ENCODE peak calls at places on chromosome X, in eight cellular contexts. One of them, this sample, is unnamed.

GRCh38 chrX:115011428-115011827 is 6.0 kb downstream of the IL13RA2 start:
- DNase-seq in stomach: no peak
- DNase-seq in GM12865: no peak
- DNase-seq in COR-L47: no peak
- DNase-seq in stimulated activated naive CD8-positive, alpha-beta T cell treated with anti-CD3 and anti-CD28 coated beads, Interleukin-15, Interleukin-2, amounts not matched to agents 100 U/mL and 50 U/mL, for 24 hours: no peak
- DNase-seq in NCI-H774: no peak
- DNase-seq in HEK293T: no peak
- DNase-seq in coronary artery: no peak
- DNase-seq in this sample: no peak

GRCh38 chrX:1519022-1519497 is 17.9 kb downstream of the P2RY8 start:
- DNase-seq in HEK293T: no peak
- DNase-seq in GM12865: no peak
- DNase-seq in COR-L47: no peak
- DNase-seq in stimulated activated naive CD8-positive, alpha-beta T cell treated with anti-CD3 and anti-CD28 coated beads, Interleukin-15, Interleukin-2, amounts not matched to agents 100 U/mL and 50 U/mL, for 24 hours: no peak
- DNase-seq in stomach: no peak
- DNase-seq in coronary artery: no peak
- DNase-seq in NCI-H774: no peak
- DNase-seq in this sample: no peak

GRCh38 chrX:66632473-66632872 is 6.4 kb downstream of the EDA2R start:
- DNase-seq in stomach: no peak
- DNase-seq in GM12865: no peak
- DNase-seq in NCI-H774: no peak
- DNase-seq in HEK293T: no peak
- DNase-seq in COR-L47: no peak
- DNase-seq in coronary artery: no peak
- DNase-seq in stimulated activated naive CD8-positive, alpha-beta T cell treated with anti-CD3 and anti-CD28 coated beads, Interleukin-15, Interleukin-2, amounts not matched to agents 100 U/mL and 50 U/mL, for 24 hours: no peak
- DNase-seq in this sample: no peak

GRCh38 chrX:53188763-53189162 is 36.2 kb downstream of the KDM5C start:
- DNase-seq in stimulated activated naive CD8-positive, alpha-beta T cell treated with anti-CD3 and anti-CD28 coated beads, Interleukin-15, Interleukin-2, amounts not matched to agents 100 U/mL and 50 U/mL, for 24 hours: peak
- DNase-seq in COR-L47: no peak
- DNase-seq in stomach: no peak
- DNase-seq in NCI-H774: no peak
- DNase-seq in GM12865: peak
- DNase-seq in coronary artery: no peak
- DNase-seq in HEK293T: no peak
- DNase-seq in this sample: no peak

GRCh38 chrX:65985211-65985610 is 54.7 kb downstream of the VSIG4 start:
- DNase-seq in NCI-H774: no peak
- DNase-seq in GM12865: no peak
- DNase-seq in COR-L47: no peak
- DNase-seq in coronary artery: no peak
- DNase-seq in stimulated activated naive CD8-positive, alpha-beta T cell treated with anti-CD3 and anti-CD28 coated beads, Interleukin-15, Interleukin-2, amounts not matched to agents 100 U/mL and 50 U/mL, for 24 hours: no peak
- DNase-seq in HEK293T: no peak
- DNase-seq in stomach: no peak
- DNase-seq in this sample: no peak

GRCh38 chrX:120402363-120402762 is 40.5 kb downstream of the ATP1B4 start:
- DNase-seq in NCI-H774: no peak
- DNase-seq in stimulated activated naive CD8-positive, alpha-beta T cell treated with anti-CD3 and anti-CD28 coated beads, Interleukin-15, Interleukin-2, amounts not matched to agents 100 U/mL and 50 U/mL, for 24 hours: no peak
- DNase-seq in HEK293T: no peak
- DNase-seq in GM12865: no peak
- DNase-seq in stomach: no peak
- DNase-seq in coronary artery: no peak
- DNase-seq in COR-L47: no peak
- DNase-seq in this sample: no peak

GRCh38 chrX:115174548-115174947 is 14.7 kb upstream of the RBMXL3 start:
- DNase-seq in coronary artery: no peak
- DNase-seq in COR-L47: no peak
- DNase-seq in HEK293T: no peak
- DNase-seq in NCI-H774: no peak
- DNase-seq in stimulated activated naive CD8-positive, alpha-beta T cell treated with anti-CD3 and anti-CD28 coated beads, Interleukin-15, Interleukin-2, amounts not matched to agents 100 U/mL and 50 U/mL, for 24 hours: no peak
- DNase-seq in GM12865: no peak
- DNase-seq in stomach: no peak
- DNase-seq in this sample: no peak

GRCh38 chrX:103536071-103536470 is 16.8 kb upstream of the RAB40A start:
- DNase-seq in NCI-H774: no peak
- DNase-seq in GM12865: no peak
- DNase-seq in COR-L47: no peak
- DNase-seq in stomach: no peak
- DNase-seq in coronary artery: no peak
- DNase-seq in HEK293T: no peak
- DNase-seq in stimulated activated naive CD8-positive, alpha-beta T cell treated with anti-CD3 and anti-CD28 coated beads, Interleukin-15, Interleukin-2, amounts not matched to agents 100 U/mL and 50 U/mL, for 24 hours: no peak
- DNase-seq in this sample: no peak

GRCh38 chrX:154417157-154417556 is 5.8 kb downstream of the TAFAZZIN start:
- DNase-seq in COR-L47: peak
- DNase-seq in HEK293T: no peak
- DNase-seq in coronary artery: no peak
- DNase-seq in stomach: no peak
- DNase-seq in GM12865: no peak
- DNase-seq in NCI-H774: no peak
- DNase-seq in stimulated activated naive CD8-positive, alpha-beta T cell treated with anti-CD3 and anti-CD28 coated beads, Interleukin-15, Interleukin-2, amounts not matched to agents 100 U/mL and 50 U/mL, for 24 hours: no peak
- DNase-seq in this sample: no peak

GRCh38 chrX:100710816-100711215 is 21.1 kb downstream of the SYTL4 start:
- DNase-seq in HEK293T: no peak
- DNase-seq in NCI-H774: no peak
- DNase-seq in GM12865: no peak
- DNase-seq in COR-L47: no peak
- DNase-seq in stimulated activated naive CD8-positive, alpha-beta T cell treated with anti-CD3 and anti-CD28 coated beads, Interleukin-15, Interleukin-2, amounts not matched to agents 100 U/mL and 50 U/mL, for 24 hours: no peak
- DNase-seq in stomach: no peak
- DNase-seq in coronary artery: no peak
- DNase-seq in this sample: no peak

GRCh38 chrX:41027388-41027787 is 57.9 kb upstream of the USP9X start:
- DNase-seq in stimulated activated naive CD8-positive, alpha-beta T cell treated with anti-CD3 and anti-CD28 coated beads, Interleukin-15, Interleukin-2, amounts not matched to agents 100 U/mL and 50 U/mL, for 24 hours: no peak
- DNase-seq in NCI-H774: no peak
- DNase-seq in stomach: no peak
- DNase-seq in HEK293T: no peak
- DNase-seq in COR-L47: no peak
- DNase-seq in GM12865: no peak
- DNase-seq in coronary artery: no peak
- DNase-seq in this sample: no peak

GRCh38 chrX:150683536-150684146 is 9.6 kb upstream of the MTMR1 start:
- DNase-seq in NCI-H774: peak
- DNase-seq in stomach: no peak
- DNase-seq in HEK293T: peak
- DNase-seq in COR-L47: no peak
- DNase-seq in coronary artery: no peak
- DNase-seq in stimulated activated naive CD8-positive, alpha-beta T cell treated with anti-CD3 and anti-CD28 coated beads, Interleukin-15, Interleukin-2, amounts not matched to agents 100 U/mL and 50 U/mL, for 24 hours: no peak
- DNase-seq in GM12865: peak
- DNase-seq in this sample: no peak

GRCh38 chrX:153406011-153406410 is 4.9 kb upstream of the PNMA6E start:
- DNase-seq in HEK293T: no peak
- DNase-seq in NCI-H774: no peak
- DNase-seq in stimulated activated naive CD8-positive, alpha-beta T cell treated with anti-CD3 and anti-CD28 coated beads, Interleukin-15, Interleukin-2, amounts not matched to agents 100 U/mL and 50 U/mL, for 24 hours: no peak
- DNase-seq in coronary artery: no peak
- DNase-seq in GM12865: no peak
- DNase-seq in stomach: no peak
- DNase-seq in COR-L47: no peak
- DNase-seq in this sample: no peak

GRCh38 chrX:13985697-13986435 is 43.8 kb downstream of the GEMIN8 start:
- DNase-seq in coronary artery: no peak
- DNase-seq in COR-L47: no peak
- DNase-seq in stomach: no peak
- DNase-seq in HEK293T: no peak
- DNase-seq in stimulated activated naive CD8-positive, alpha-beta T cell treated with anti-CD3 and anti-CD28 coated beads, Interleukin-15, Interleukin-2, amounts not matched to agents 100 U/mL and 50 U/mL, for 24 hours: no peak
- DNase-seq in GM12865: peak
- DNase-seq in NCI-H774: no peak
- DNase-seq in this sample: no peak

GRCh38 chrX:38939067-38939466 is 137.8 kb downstream of the MID1IP1 start:
- DNase-seq in stomach: no peak
- DNase-seq in NCI-H774: no peak
- DNase-seq in stimulated activated naive CD8-positive, alpha-beta T cell treated with anti-CD3 and anti-CD28 coated beads, Interleukin-15, Interleukin-2, amounts not matched to agents 100 U/mL and 50 U/mL, for 24 hours: no peak
- DNase-seq in coronary artery: no peak
- DNase-seq in HEK293T: no peak
- DNase-seq in COR-L47: no peak
- DNase-seq in GM12865: no peak
- DNase-seq in this sample: no peak

GRCh38 chrX:24387724-24388123 is 27.3 kb downstream of the SUPT20HL1 start:
- DNase-seq in stomach: no peak
- DNase-seq in stimulated activated naive CD8-positive, alpha-beta T cell treated with anti-CD3 and anti-CD28 coated beads, Interleukin-15, Interleukin-2, amounts not matched to agents 100 U/mL and 50 U/mL, for 24 hours: no peak
- DNase-seq in GM12865: no peak
- DNase-seq in HEK293T: no peak
- DNase-seq in COR-L47: no peak
- DNase-seq in NCI-H774: no peak
- DNase-seq in coronary artery: no peak
- DNase-seq in this sample: no peak

GRCh38 chrX:135170877-135171519 is at the start of gene CT55:
- DNase-seq in stimulated activated naive CD8-positive, alpha-beta T cell treated with anti-CD3 and anti-CD28 coated beads, Interleukin-15, Interleukin-2, amounts not matched to agents 100 U/mL and 50 U/mL, for 24 hours: no peak
- DNase-seq in stomach: no peak
- DNase-seq in GM12865: no peak
- DNase-seq in coronary artery: no peak
- DNase-seq in COR-L47: no peak
- DNase-seq in NCI-H774: no peak
- DNase-seq in HEK293T: peak
- DNase-seq in this sample: no peak

GRCh38 chrX:110732274-110732673 is 63.3 kb downstream of the CHRDL1 start:
- DNase-seq in GM12865: no peak
- DNase-seq in stomach: no peak
- DNase-seq in COR-L47: no peak
- DNase-seq in coronary artery: no peak
- DNase-seq in stimulated activated naive CD8-positive, alpha-beta T cell treated with anti-CD3 and anti-CD28 coated beads, Interleukin-15, Interleukin-2, amounts not matched to agents 100 U/mL and 50 U/mL, for 24 hours: no peak
- DNase-seq in HEK293T: no peak
- DNase-seq in NCI-H774: no peak
- DNase-seq in this sample: no peak

GRCh38 chrX:149453911-149454820 is 50.9 kb downstream of the IDS start:
- DNase-seq in coronary artery: no peak
- DNase-seq in NCI-H774: no peak
- DNase-seq in stimulated activated naive CD8-positive, alpha-beta T cell treated with anti-CD3 and anti-CD28 coated beads, Interleukin-15, Interleukin-2, amounts not matched to agents 100 U/mL and 50 U/mL, for 24 hours: no peak
- DNase-seq in COR-L47: no peak
- DNase-seq in GM12865: no peak
- DNase-seq in HEK293T: no peak
- DNase-seq in stomach: no peak
- DNase-seq in this sample: no peak

GRCh38 chrX:149628768-149629167 is 2.8 kb downstream of the TMEM185A start:
- DNase-seq in GM12865: no peak
- DNase-seq in COR-L47: no peak
- DNase-seq in stimulated activated naive CD8-positive, alpha-beta T cell treated with anti-CD3 and anti-CD28 coated beads, Interleukin-15, Interleukin-2, amounts not matched to agents 100 U/mL and 50 U/mL, for 24 hours: no peak
- DNase-seq in stomach: no peak
- DNase-seq in coronary artery: no peak
- DNase-seq in NCI-H774: no peak
- DNase-seq in HEK293T: no peak
- DNase-seq in this sample: no peak

GRCh38 chrX:39821011-39821708 is 276.6 kb downstream of the BCOR start:
- DNase-seq in GM12865: peak
- DNase-seq in COR-L47: no peak
- DNase-seq in HEK293T: peak
- DNase-seq in NCI-H774: no peak
- DNase-seq in stimulated activated naive CD8-positive, alpha-beta T cell treated with anti-CD3 and anti-CD28 coated beads, Interleukin-15, Interleukin-2, amounts not matched to agents 100 U/mL and 50 U/mL, for 24 hours: peak
- DNase-seq in coronary artery: no peak
- DNase-seq in stomach: no peak
- DNase-seq in this sample: no peak

This sample was measured in SHP77 treated with DMSO at 0.1 percent for 48 hours.